ENCODE peak calls at places on chromosomes 11 and 22, in five cellular contexts. One of them, this sample, is unnamed.

GRCh38 chr11:68505596-68505995 is 45.0 kb downstream of the PPP6R3 start:
- DNase-seq in heart left ventricle: no peak
- DNase-seq in stomach: no peak
- DNase-seq in IMR-90: peak; percentile 42
- DNase-seq in right lobe of liver: no peak
- DNase-seq in this sample: no peak

GRCh38 chr11:43786016-43786415 is 94.6 kb upstream of the ALKBH3 start:
- DNase-seq in heart left ventricle: no peak
- DNase-seq in stomach: no peak
- DNase-seq in IMR-90: no peak
- DNase-seq in right lobe of liver: no peak
- DNase-seq in this sample: no peak

GRCh38 chr11:10351768-10352641 is 47.1 kb downstream of the ADM start:
- DNase-seq in heart left ventricle: peak; percentile 76
- DNase-seq in stomach: peak; percentile 53
- DNase-seq in IMR-90: peak; percentile 95
- DNase-seq in right lobe of liver: peak; percentile 59
- DNase-seq in this sample: peak; percentile 52

GRCh38 chr11:128093689-128094088 is 493.7 kb downstream of the ETS1 start:
- DNase-seq in heart left ventricle: no peak
- DNase-seq in stomach: no peak
- DNase-seq in IMR-90: no peak
- DNase-seq in right lobe of liver: no peak
- DNase-seq in this sample: no peak

GRCh38 chr22:17096095-17096494 is 11.3 kb downstream of the IL17RA start:
- DNase-seq in heart left ventricle: no peak
- DNase-seq in stomach: no peak
- DNase-seq in IMR-90: no peak
- DNase-seq in right lobe of liver: no peak
- DNase-seq in this sample: no peak

GRCh38 chr22:47282851-47283250 is 520.4 kb downstream of the TBC1D22A start:
- DNase-seq in heart left ventricle: no peak
- DNase-seq in stomach: no peak
- DNase-seq in IMR-90: no peak
- DNase-seq in right lobe of liver: no peak
- DNase-seq in this sample: no peak

GRCh38 chr11:62770778-62771143 is 435 bp upstream of the TAF6L start:
- DNase-seq in heart left ventricle: no peak
- DNase-seq in stomach: no peak
- DNase-seq in IMR-90: no peak
- DNase-seq in right lobe of liver: no peak
- DNase-seq in this sample: peak; percentile 30

GRCh38 chr11:120302001-120302805 is 22.9 kb upstream of the TLCD5 start:
- DNase-seq in heart left ventricle: no peak
- DNase-seq in stomach: peak; percentile 86
- DNase-seq in IMR-90: no peak
- DNase-seq in right lobe of liver: peak; percentile 64
- DNase-seq in this sample: peak; percentile 71

GRCh38 chr22:36419177-36419911 is 31.6 kb upstream of the MYH9 start:
- DNase-seq in heart left ventricle: peak; percentile 54
- DNase-seq in stomach: no peak
- DNase-seq in IMR-90: peak; percentile 96
- DNase-seq in right lobe of liver: peak; percentile 63
- DNase-seq in this sample: peak; percentile 67

GRCh38 chr11:60498853-60499252 is 6.3 kb downstream of the MS4A12 start:
- DNase-seq in heart left ventricle: no peak
- DNase-seq in stomach: no peak
- DNase-seq in IMR-90: no peak
- DNase-seq in right lobe of liver: no peak
- DNase-seq in this sample: peak; percentile 63

GRCh38 chr22:44752285-44753188 is at the start of gene ARHGAP8:
- DNase-seq in heart left ventricle: no peak
- DNase-seq in stomach: peak; percentile 60
- DNase-seq in IMR-90: no peak
- DNase-seq in right lobe of liver: no peak
- DNase-seq in this sample: peak; percentile 64

GRCh38 chr11:86414032-86414431 is 39.3 kb downstream of the CCDC81 start:
- DNase-seq in heart left ventricle: no peak
- DNase-seq in stomach: no peak
- DNase-seq in IMR-90: no peak
- DNase-seq in right lobe of liver: no peak
- DNase-seq in this sample: no peak

GRCh38 chr11:23956586-23956985 is 540.3 kb upstream of the LUZP2 start:
- DNase-seq in heart left ventricle: no peak
- DNase-seq in stomach: no peak
- DNase-seq in IMR-90: peak; percentile 56
- DNase-seq in right lobe of liver: no peak
- DNase-seq in this sample: no peak

GRCh38 chr11:72069787-72070251 is 10.5 kb downstream of the NUMA1 start:
- DNase-seq in heart left ventricle: peak; percentile 75
- DNase-seq in stomach: peak; percentile 78
- DNase-seq in IMR-90: peak; percentile 84
- DNase-seq in right lobe of liver: peak; percentile 84
- DNase-seq in this sample: peak; percentile 83

GRCh38 chr11:61957028-61957770 is 7.0 kb downstream of the BEST1 start:
- DNase-seq in heart left ventricle: no peak
- DNase-seq in stomach: no peak
- DNase-seq in IMR-90: no peak
- DNase-seq in right lobe of liver: no peak
- DNase-seq in this sample: no peak

GRCh38 chr11:130819561-130819960 is 96.7 kb downstream of the SNX19 start:
- DNase-seq in heart left ventricle: no peak
- DNase-seq in stomach: no peak
- DNase-seq in IMR-90: no peak
- DNase-seq in right lobe of liver: no peak
- DNase-seq in this sample: no peak

GRCh38 chr11:61709110-61709509 is 28.9 kb downstream of the DAGLA start:
- DNase-seq in heart left ventricle: no peak
- DNase-seq in stomach: no peak
- DNase-seq in IMR-90: no peak
- DNase-seq in right lobe of liver: no peak
- DNase-seq in this sample: no peak

GRCh38 chr11:73001615-73002014 is 140.5 kb downstream of the FCHSD2 start:
- DNase-seq in heart left ventricle: no peak
- DNase-seq in stomach: no peak
- DNase-seq in IMR-90: no peak
- DNase-seq in right lobe of liver: no peak
- DNase-seq in this sample: no peak

DNA sequence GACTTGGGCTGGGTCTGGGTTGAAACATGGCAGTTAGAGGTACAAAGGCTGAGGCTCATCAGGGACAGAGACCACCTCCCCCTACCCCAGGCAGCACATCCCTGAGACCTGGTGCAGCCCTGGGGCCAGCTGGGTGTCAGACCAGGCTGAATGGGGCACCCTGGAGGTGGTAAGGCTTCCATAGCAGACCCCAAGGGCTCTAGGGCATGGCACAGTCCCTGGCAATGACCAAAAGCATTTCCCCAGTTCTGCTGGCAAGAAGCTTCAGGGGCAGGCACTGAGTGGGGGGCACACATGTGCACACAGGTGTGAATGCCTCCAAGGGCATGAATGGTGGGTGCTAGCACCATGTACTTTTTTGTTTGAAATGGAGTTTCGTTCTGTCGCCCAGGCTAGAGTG is 19.9 kb downstream of the TANGO2 start:
- DNase-seq in heart left ventricle: no peak
- DNase-seq in stomach: no peak
- DNase-seq in IMR-90: no peak
- DNase-seq in right lobe of liver: no peak
- DNase-seq in this sample: no peak
- TF ChIP-seq POLR2A in heart left ventricle: no peak
- TF ChIP-seq POLR2A in stomach: no peak
- TF ChIP-seq POLR2A in IMR-90: no peak
- TF ChIP-seq POLR2A in right lobe of liver: no peak
- TF ChIP-seq POLR2A in this sample: no peak

GRCh38 chr11:20162340-20162739 is 2.1 kb upstream of the DBX1 start:
- DNase-seq in heart left ventricle: no peak
- DNase-seq in stomach: no peak
- DNase-seq in IMR-90: no peak
- DNase-seq in right lobe of liver: no peak
- DNase-seq in this sample: no peak
- H3K27me3 ChIP-seq in heart left ventricle: peaks cover 58% of the 10 kb centered on the region
- H3K27me3 ChIP-seq in stomach: peaks cover 90% of the 10 kb centered on the region
- H3K27me3 ChIP-seq in IMR-90: peaks cover 83% of the 10 kb centered on the region
- H3K27me3 ChIP-seq in right lobe of liver: peaks cover 66% of the 10 kb centered on the region
- H3K27me3 ChIP-seq in this sample: peaks cover 100% of the 10 kb centered on the region

DNA sequence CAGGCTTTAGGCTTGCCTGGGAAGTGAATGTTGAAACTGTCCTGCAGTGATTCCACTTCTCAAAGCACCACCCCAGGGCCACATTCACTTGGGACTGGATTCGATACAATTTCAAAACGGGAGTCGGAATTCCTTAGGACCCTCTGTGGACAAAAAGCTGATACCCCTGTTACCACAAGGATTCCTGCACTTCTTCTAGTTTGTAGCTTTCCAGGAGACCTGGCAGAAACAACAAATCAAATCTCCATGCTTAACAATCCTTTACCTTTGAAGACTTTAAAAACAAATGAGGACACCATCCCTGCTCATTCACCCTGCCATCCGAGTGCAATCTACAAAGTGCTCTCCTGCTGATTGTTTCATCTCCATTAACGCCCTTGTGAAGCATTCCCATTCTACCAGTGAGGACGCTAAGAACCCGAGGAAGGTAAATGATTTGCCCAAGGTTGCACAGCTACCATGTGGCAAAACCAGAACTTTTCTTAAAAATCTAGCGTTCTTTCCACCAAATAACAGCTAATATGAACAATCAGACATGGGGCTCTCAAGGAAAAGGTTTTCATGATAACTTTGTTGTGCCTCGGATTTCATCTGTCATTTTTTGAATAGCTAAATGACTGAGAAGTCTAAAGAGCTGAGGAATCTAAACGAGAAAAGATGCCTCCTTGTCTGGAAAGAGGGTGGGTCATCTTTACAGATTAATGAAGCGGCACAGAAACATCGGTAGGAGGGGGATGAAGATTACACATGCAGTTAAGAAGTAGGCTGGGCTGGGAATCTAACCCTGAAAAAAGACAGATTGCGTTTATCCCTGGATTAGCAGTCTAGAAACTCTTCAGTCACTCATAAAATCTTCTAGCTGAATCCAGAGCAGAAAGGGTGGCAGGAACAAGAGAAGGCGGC is 722 bp upstream of the MPZL2 start:
- DNase-seq in heart left ventricle: no peak
- DNase-seq in stomach: no peak
- DNase-seq in IMR-90: no peak
- DNase-seq in right lobe of liver: no peak
- DNase-seq in this sample: no peak
- TF ChIP-seq CTCF in heart left ventricle: no peak
- TF ChIP-seq CTCF in stomach: no peak
- TF ChIP-seq CTCF in IMR-90: no peak
- TF ChIP-seq CTCF in right lobe of liver: no peak
- TF ChIP-seq CTCF in this sample: no peak

DNA sequence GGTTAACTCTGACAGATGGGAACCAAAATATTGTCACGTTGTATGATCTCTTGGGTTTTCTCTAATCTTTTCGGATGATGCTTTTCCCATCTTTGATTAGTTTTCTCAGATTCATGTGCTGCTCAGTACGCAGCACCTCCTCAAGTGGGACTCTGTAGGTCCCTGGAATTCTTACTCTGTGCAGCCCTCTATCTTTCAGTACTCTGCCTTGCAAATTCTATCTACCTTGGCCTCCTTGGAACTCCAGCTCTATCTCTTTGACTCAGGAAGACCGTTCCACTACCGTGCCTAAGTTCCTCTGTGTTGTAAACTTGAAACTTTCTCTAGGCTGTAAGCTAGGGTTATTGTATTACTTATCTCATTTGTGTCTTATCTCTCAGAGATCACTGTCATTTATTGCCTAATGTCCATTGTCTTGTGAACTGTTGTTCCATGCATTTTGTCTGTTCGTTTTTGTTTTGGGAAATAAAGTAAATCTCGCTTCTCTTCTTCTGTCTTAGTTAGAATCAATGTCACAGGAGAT is 20.1 kb upstream of the CHORDC1 start:
- DNase-seq in heart left ventricle: no peak
- DNase-seq in stomach: no peak
- DNase-seq in IMR-90: no peak
- DNase-seq in right lobe of liver: no peak
- DNase-seq in this sample: no peak
- TF ChIP-seq POLR2A in heart left ventricle: no peak
- TF ChIP-seq POLR2A in stomach: no peak
- TF ChIP-seq POLR2A in IMR-90: no peak
- TF ChIP-seq POLR2A in right lobe of liver: no peak
- TF ChIP-seq POLR2A in this sample: no peak

DNA sequence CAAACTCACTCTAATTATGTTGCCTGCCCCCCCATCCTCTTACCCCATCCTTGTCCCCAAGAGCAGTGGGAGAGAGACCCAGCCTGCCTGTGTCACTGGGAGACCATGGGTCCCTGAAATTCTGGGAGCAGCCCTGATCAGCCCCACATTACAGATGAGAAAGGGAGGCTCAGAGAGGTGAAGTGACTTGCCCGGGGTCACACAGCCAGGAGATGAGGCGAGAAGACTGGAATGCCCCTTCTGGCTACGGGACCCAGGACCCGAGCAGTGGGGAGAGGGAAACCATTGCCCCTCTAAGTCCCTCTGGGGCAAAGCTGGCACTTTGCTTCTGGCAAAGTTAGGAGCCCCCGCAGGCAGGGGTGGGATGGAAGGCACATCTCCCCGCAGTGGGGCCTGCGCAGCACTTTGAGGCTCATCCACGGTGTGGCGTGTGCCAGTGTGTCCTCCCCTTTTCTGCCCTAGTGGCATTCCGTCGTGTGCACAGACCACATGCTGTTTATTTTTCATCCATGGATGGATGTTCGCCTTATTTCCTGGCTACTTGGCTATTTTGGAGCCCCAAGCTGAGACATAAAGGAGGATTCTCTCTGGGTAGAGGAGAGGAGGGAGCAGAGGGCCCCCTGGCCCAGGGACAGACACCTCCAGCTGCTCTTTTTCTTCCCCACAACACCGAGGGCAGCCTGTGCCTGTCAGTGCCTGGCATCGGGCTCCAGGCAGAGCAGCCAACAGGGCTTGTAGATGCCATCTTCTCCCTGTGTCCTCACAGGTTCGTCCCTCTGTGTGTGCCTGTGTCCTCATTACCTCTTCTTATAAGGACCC is 3.7 kb upstream of the FGF3 start:
- DNase-seq in heart left ventricle: no peak
- DNase-seq in stomach: no peak
- DNase-seq in IMR-90: no peak
- DNase-seq in right lobe of liver: peak; percentile 29
- DNase-seq in this sample: no peak
- H3K27me3 ChIP-seq in heart left ventricle: peaks cover 19% of the 10 kb centered on the region
- H3K27me3 ChIP-seq in stomach: peaks cover 38% of the 10 kb centered on the region
- H3K27me3 ChIP-seq in IMR-90: peaks cover 78% of the 10 kb centered on the region
- H3K27me3 ChIP-seq in right lobe of liver: peaks cover 16% of the 10 kb centered on the region
- H3K27me3 ChIP-seq in this sample: peaks cover 60% of the 10 kb centered on the region